ENCODE peak calls at places on chromosomes 6 and 20, in nine cellular contexts. I is heart left ventricle, T is uterus, A is NB4, C is lower leg skin, H is HepG2, K is thyroid gland, J is IMR-90, P is prostate gland. E is an unnamed sample.

GRCh38 chr6:155061381-155061780 is 66.3 kb downstream of the TIAM2 start:
- DNase-seq in H (no peak), C (no peak), T (no peak), K (no peak), J (no peak), I (no peak), A (no peak), P (no peak), E (no peak)

GRCh38 chr20:46959081-46959692 is 64.5 kb downstream of the EYA2 start:
- DNase-seq in I (no peak), T (no peak), C (no peak), J (peak), P (no peak), K (no peak), H (peak), A (no peak), E (peak)

GRCh38 chr6:166027761-166028160 is 139.9 kb downstream of the TBXT start:
- DNase-seq in T (no peak), A (no peak), J (peak), P (no peak), I (no peak), K (no peak), H (no peak), C (no peak), E (no peak)

GRCh38 chr6:6654599-6655575 is 66.4 kb downstream of the LY86 start:
- DNase-seq in H (no peak), I (peak), P (no peak), J (no peak), A (no peak), T (peak), C (no peak), K (no peak), E (no peak)

GRCh38 chr20:42945194-42945593 is 244.5 kb downstream of the PTPRT start:
- DNase-seq in T (no peak), I (no peak), C (no peak), J (no peak), P (no peak), K (no peak), A (no peak), H (no peak), E (no peak)

GRCh38 chr6:163260911-163261310 is 153.6 kb upstream of the QKI start:
- DNase-seq in C (no peak), A (no peak), K (no peak), T (no peak), J (no peak), P (no peak), H (no peak), I (no peak), E (no peak)

GRCh38 chr20:25049261-25050060 is 8.5 kb downstream of the ACSS1 start:
- DNase-seq in J (no peak), K (no peak), A (no peak), T (peak), P (no peak), C (peak), I (peak), H (no peak), E (no peak)

GRCh38 chr20:63145156-63145555 is 70.8 kb downstream of the YTHDF1 start:
- DNase-seq in I (peak), K (no peak), C (no peak), T (no peak), A (no peak), P (no peak), H (no peak), J (peak), E (no peak)

GRCh38 chr6:90216081-90216977 is 80.3 kb downstream of the BACH2 start:
- DNase-seq in J (peak), C (peak), H (peak), K (peak), P (no peak), A (peak), T (no peak), I (no peak), E (no peak)

GRCh38 chr6:53320964-53321363 is 27.8 kb downstream of the ELOVL5 start:
- DNase-seq in K (no peak), J (no peak), C (no peak), P (no peak), I (no peak), H (peak), T (no peak), A (peak), E (no peak)

GRCh38 chr20:46903937-46904336 is 9.3 kb downstream of the EYA2 start:
- DNase-seq in I (no peak), P (no peak), T (no peak), C (no peak), J (no peak), H (no peak), K (no peak), A (no peak), E (no peak)

GRCh38 chr6:115554060-115554459 is 506.6 kb downstream of the FRK start:
- DNase-seq in J (no peak), H (no peak), I (no peak), A (no peak), C (no peak), P (no peak), T (no peak), K (no peak), E (no peak)

GRCh38 chr20:64196831-64197418 is 32.7 kb downstream of the MYT1 start:
- DNase-seq in C (no peak), P (no peak), T (no peak), J (no peak), A (no peak), I (no peak), K (no peak), H (no peak), E (no peak)

GRCh38 chr6:20711518-20711917 is 177.3 kb downstream of the CDKAL1 start:
- DNase-seq in K (no peak), I (no peak), H (no peak), P (no peak), C (no peak), A (no peak), J (peak), T (no peak), E (no peak)

GRCh38 chr20:59381658-59382057 is 81.2 kb downstream of the EDN3 start:
- DNase-seq in K (no peak), J (no peak), T (no peak), P (no peak), A (no peak), H (no peak), I (no peak), C (no peak), E (no peak)

GRCh38 chr20:63032026-63032800 is 25.4 kb upstream of the BHLHE23 start:
- DNase-seq in T (no peak), H (no peak), C (no peak), I (peak), A (no peak), J (no peak), K (no peak), P (no peak), E (no peak)

GRCh38 chr20:11204926-11205768 is 531.3 kb upstream of the JAG1 start:
- DNase-seq in H (peak), K (peak), A (peak), J (peak), I (peak), P (peak), T (peak), C (no peak), E (no peak)

GRCh38 chr6:111456208-111456607 is 26.8 kb downstream of the REV3L start:
- DNase-seq in I (no peak), T (no peak), A (no peak), J (peak), K (no peak), C (no peak), P (no peak), H (no peak), E (no peak)

GRCh38 chr6:2909718-2910117 is 6.6 kb upstream of the SERPINB9 start:
- DNase-seq in K (no peak), T (no peak), P (no peak), I (no peak), C (no peak), H (no peak), A (peak), J (peak), E (no peak)

GRCh38 chr6:5701086-5701661 is 305.6 kb downstream of the NRN1 start:
- DNase-seq in C (no peak), P (no peak), A (no peak), K (no peak), I (peak), T (no peak), H (no peak), J (no peak), E (no peak)

DNA sequence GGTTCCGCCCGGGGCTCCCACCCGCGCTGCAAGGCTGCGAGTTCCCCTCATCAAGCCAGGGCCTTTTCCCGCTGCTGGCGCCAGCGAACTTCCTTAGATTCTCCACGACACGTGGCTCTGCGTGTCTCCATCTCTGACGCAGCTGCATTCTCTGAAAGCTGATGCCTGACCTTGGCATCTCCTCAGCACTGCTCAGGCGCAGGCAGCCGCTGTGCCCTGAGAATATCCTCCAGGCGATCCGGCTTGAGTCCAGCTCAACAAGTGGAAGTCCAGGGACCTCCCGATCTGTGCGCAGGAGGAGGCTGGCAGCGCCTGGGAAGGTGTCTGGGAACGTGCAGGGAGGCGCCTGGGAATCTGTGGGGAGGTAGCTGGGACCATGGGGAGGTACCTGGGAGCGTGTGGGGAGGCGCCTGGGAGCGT is 171.2 kb upstream of the THBS2 start:
- DNase-seq in P (no peak), H (no peak), J (peak), T (no peak), K (peak), C (no peak), A (peak), I (no peak), E (no peak)
- TF ChIP-seq POLR2A in P (no peak), H (no peak), J (no peak), T (no peak), K (no peak), C (no peak), A (no peak), I (no peak), E (no peak)

GRCh38 chr20:3848565-3848964 is 1.9 kb downstream of the MAVS start:
- DNase-seq in C (no peak), P (no peak), T (no peak), K (no peak), J (no peak), A (no peak), I (no peak), H (no peak), E (no peak)

GRCh38 chr20:3846378-3846739 is 275 bp upstream of the MAVS start:
- DNase-seq in K (no peak), P (no peak), I (no peak), H (no peak), A (no peak), T (peak), J (no peak), C (no peak), E (no peak)

GRCh38 chr20:3843490-3843889 is 3.1 kb upstream of the MAVS start:
- DNase-seq in C (no peak), I (no peak), K (no peak), A (peak), J (peak), T (no peak), P (no peak), H (peak), E (peak)

GRCh38 chr20:3847419-3847940 is 846 bp downstream of the MAVS start:
- DNase-seq in C (no peak), A (no peak), T (no peak), I (no peak), J (no peak), H (no peak), K (no peak), P (no peak), E (no peak)

DNA sequence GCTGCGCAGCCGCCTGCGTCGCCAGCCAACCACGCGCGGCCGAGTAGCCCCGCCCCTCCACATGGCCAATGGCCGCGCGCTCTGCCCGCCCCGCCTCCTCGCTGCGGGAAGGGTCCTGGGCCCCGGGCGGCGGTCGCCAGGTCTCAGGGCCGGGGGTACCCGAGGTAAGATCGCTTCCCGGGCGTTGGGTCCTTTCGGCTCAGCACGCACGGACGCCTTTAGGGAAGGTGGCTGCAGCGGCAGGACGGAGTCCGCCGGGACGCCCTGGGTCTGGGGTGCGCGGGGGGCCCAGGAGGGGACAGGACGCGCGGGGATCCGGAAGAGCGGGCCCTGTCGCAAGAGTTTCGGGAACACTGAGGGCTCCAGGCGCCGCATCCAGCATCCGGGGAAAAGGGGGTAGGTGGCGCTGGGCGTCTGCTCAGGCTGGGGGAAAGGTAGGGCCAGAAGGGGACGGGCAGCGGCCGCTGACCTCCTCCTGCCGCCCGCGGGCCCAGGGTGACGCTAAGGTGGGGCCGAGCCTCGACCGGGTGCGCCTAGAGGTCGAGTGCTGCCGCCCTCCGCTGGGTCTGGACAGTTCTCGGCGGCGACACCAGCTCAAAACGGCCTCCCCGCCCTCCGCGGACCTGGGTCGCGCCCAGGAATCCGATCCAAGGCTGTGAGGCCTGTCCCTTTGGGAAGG is at the start of gene MAVS:
- DNase-seq in P (peak), C (peak), K (peak), I (peak), T (peak), J (peak), A (peak), H (peak), E (peak)
- TF ChIP-seq POLR2A in P (peak), C (no peak), K (peak), I (peak), T (peak), J (peak), A (peak), H (peak), E (peak)

GRCh38 chr6:134256862-134257261 is 61.0 kb downstream of the SGK1 start:
- DNase-seq in C (no peak), K (no peak), I (no peak), J (no peak), T (no peak), A (no peak), H (no peak), P (no peak), E (no peak)
- TF ChIP-seq POLR2A in C (no peak), K (no peak), I (no peak), J (no peak), T (no peak), A (no peak), H (no peak), P (no peak), E (no peak)

GRCh38 chr6:44235269-44235668 is 11.6 kb upstream of the HSP90AB1 start:
- DNase-seq in A (no peak), J (no peak), I (no peak), C (no peak), P (no peak), H (no peak), K (no peak), T (no peak), E (no peak)
- TF ChIP-seq POLR2A in A (no peak), J (no peak), I (no peak), C (no peak), P (no peak), H (no peak), K (no peak), T (no peak), E (no peak)

DNA sequence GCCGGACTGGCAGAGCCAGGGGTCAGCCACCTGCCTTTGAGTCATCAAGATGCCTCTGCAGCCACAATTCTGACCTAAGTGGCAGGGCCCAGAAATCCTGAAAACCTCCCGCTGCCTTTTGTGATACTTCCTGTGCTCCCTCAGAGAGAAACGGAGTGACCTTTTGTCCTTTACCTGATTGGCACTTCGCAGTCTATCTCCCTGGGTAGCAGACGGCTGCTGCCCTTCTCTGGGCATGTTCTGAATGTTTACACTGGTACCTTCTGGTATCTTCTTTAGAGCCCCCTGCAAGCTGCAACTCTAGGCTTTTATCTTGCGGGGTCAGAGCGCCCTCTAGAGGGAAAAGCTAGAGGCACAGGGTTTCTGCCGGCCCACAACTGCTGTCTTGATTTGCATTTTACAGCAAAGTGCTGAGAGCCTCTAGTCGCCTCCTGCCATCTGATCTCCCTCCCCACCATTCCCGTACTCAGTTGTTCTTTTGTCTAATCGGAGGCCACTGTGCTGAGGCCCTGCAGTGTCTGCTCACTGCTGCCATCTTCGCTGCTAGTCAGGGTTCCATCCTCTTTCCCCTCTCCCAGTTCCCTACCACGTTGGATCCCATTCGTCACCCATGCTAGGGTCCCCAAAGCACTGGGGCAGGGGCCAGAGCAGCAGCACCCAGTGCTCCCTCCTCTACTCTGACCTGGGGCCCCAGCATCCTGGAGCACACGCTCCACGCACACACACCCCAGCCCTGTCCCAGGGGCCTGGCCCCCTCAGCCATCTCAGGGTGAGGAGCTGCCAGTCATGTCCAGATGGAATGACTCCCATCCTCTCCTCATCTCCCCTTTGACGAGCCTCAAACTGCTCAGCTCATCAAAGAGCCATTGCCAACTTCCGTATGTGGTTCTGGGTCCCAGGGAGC is 26.7 kb downstream of the SPATA2 start:
- DNase-seq in H (peak), C (no peak), A (peak), T (peak), P (peak), I (no peak), J (peak), K (peak), E (peak)
- TF ChIP-seq POLR2A in H (no peak), C (no peak), A (no peak), T (no peak), P (no peak), I (no peak), J (no peak), K (no peak), E (no peak)

DNA sequence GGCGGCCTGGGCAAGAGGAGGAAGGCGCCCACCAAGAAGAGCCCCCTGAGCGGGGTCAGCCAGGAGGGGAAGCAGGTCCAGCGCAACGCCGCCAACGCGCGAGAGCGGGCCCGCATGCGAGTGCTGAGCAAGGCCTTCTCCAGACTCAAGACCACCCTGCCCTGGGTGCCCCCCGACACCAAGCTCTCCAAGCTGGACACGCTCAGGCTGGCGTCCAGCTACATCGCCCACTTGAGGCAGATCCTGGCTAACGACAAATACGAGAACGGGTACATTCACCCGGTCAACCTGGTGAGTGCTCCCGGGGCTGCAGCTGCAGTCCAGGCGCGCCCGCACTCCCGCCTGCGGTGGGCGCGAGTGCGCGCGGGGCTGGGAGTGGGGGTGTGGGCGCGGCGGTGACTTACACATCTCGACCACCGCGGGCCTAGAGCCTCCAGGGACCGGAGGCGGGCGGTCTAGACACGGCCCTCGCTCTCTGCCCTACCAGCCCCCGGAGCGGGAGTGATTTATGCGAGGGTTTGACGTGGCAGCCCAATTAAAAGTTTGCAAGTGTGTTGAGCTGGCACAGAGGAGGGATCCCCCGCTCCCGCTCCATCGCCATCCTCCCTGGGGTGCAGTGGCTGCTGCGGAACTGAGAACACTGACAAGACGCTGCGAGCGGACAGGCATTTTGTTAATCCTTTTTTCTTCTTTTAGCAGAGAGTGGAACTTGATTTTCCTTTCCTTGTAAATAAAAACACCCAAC is 816 bp downstream of the TCF21 start:
- DNase-seq in K (no peak), P (no peak), C (no peak), H (no peak), J (peak), I (peak), A (no peak), T (peak), E (no peak)
- TF ChIP-seq POLR2A in K (no peak), P (no peak), C (no peak), H (no peak), J (peak), I (no peak), A (no peak), T (no peak), E (no peak)

GRCh38 chr6:26302941-26303559 is 61.9 kb upstream of the BTN3A2 start:
- DNase-seq in C (no peak), A (no peak), H (no peak), T (no peak), K (no peak), P (no peak), J (no peak), I (no peak), E (no peak)
- TF ChIP-seq POLR2A in C (no peak), A (no peak), H (no peak), T (no peak), K (no peak), P (no peak), J (no peak), I (no peak), E (no peak)

GRCh38 chr6:30344191-30344867 is 627 bp upstream of the RPP21 start:
- DNase-seq in T (no peak), P (no peak), A (no peak), H (no peak), I (no peak), C (no peak), J (no peak), K (no peak), E (peak)
- TF ChIP-seq POLR2A in T (no peak), P (no peak), A (no peak), H (no peak), I (no peak), C (no peak), J (no peak), K (no peak), E (no peak)

E was measured in H54.